ENCODE peak calls at places on chromosomes 2 and 18, in five cellular contexts. F, B, G, E and R are unnamed samples.

GRCh38 chr2:113861740-113862139 is 28.1 kb upstream of the ACTR3 start:
- DNase-seq in B (no peak), E (no peak), G (no peak), F (no peak), R (no peak)

GRCh38 chr18:75120521-75120920 is 88.4 kb downstream of the PTGR3 start:
- DNase-seq in F (no peak), G (no peak), E (no peak), B (no peak), R (no peak)

GRCh38 chr2:170155022-170155722 is 22.8 kb upstream of the MYO3B start:
- DNase-seq in E (peak), G (no peak), F (no peak), B (no peak), R (peak)

GRCh38 chr2:39996653-39997080 is 217.6 kb upstream of the THUMPD2 start:
- DNase-seq in E (peak), B (no peak), F (peak), G (no peak), R (no peak)

GRCh38 chr18:8871484-8871883 is 166.1 kb downstream of the MTCL1 start:
- DNase-seq in B (no peak), E (peak), G (no peak), F (peak), R (no peak)

GRCh38 chr2:49616800-49617199 is 462.5 kb upstream of the FSHR start:
- DNase-seq in G (peak), E (peak), B (peak), F (peak), R (peak)

GRCh38 chr2:143581989-143582719 is 452.9 kb downstream of the ARHGAP15 start:
- DNase-seq in B (no peak), G (no peak), E (peak), F (peak), R (peak)

GRCh38 chr2:44197806-44198205 is 29.1 kb downstream of the PPM1B start:
- DNase-seq in E (no peak), G (no peak), B (no peak), F (no peak), R (no peak)

GRCh38 chr2:98469862-98470544 is 25.3 kb downstream of the INPP4A start:
- DNase-seq in B (no peak), G (no peak), E (no peak), F (no peak), R (no peak)

GRCh38 chr2:195820373-195820772 is 163.3 kb downstream of the SLC39A10 start:
- DNase-seq in F (peak), G (peak), B (no peak), E (peak), R (no peak)

GRCh38 chr2:54981409-54981808 is 68.8 kb downstream of the RTN4 start:
- DNase-seq in F (no peak), G (no peak), E (no peak), B (no peak), R (no peak)

GRCh38 chr2:23378496-23378895 is 6.5 kb upstream of the KLHL29 start:
- DNase-seq in G (no peak), F (peak), E (no peak), B (no peak), R (no peak)

GRCh38 chr2:11829947-11830707 is 83.7 kb downstream of the LPIN1 start:
- DNase-seq in G (peak), B (peak), F (peak), E (peak), R (peak)

GRCh38 chr2:165698621-165698946 is 95.5 kb downstream of the GALNT3 start:
- DNase-seq in E (peak), F (peak), G (peak), B (peak), R (peak)

GRCh38 chr2:74119912-74120825 is 27.5 kb downstream of the BOLA3 start:
- DNase-seq in G (peak), B (peak), F (peak), E (peak), R (peak)

GRCh38 chr2:168278424-168278888 is 31.1 kb upstream of the STK39 start:
- DNase-seq in B (peak), F (peak), G (peak), E (peak), R (no peak)

GRCh38 chr2:67394734-67395133 is 2.4 kb upstream of the ETAA1 start:
- DNase-seq in F (peak), B (no peak), G (no peak), E (peak), R (no peak)

GRCh38 chr2:29065479-29065847 is 8.9 kb downstream of the PCARE start:
- DNase-seq in G (no peak), B (no peak), E (no peak), F (no peak), R (no peak)

GRCh38 chr18:28766027-28766426 is 589.1 kb upstream of the CDH2 start:
- DNase-seq in B (no peak), F (no peak), G (no peak), E (peak), R (no peak)

GRCh38 chr2:205585451-205586045 is 96.8 kb upstream of the NRP2 start:
- DNase-seq in G (no peak), B (no peak), F (no peak), E (no peak), R (peak)